ENCODE peak calls at places on chromosomes 11 and 22, in nine cellular contexts. Y is HEK293T, P is GM23248, R is hypothalamus, H is HFF-Myc, S is NAMALWA, W is GOT3, A is GM12865, T is IMR-90. U is an unnamed sample.

GRCh38 chr11:8930456-8931175 is 2.1 kb downstream of the C11orf16 start:
- DNase-seq in Y (no peak), P (peak), R (no peak), H (no peak), S (no peak), W (no peak), A (no peak), T (no peak), U (no peak)

GRCh38 chr11:67415501-67416304 is at the start of gene CARNS1:
- DNase-seq in Y (no peak), P (peak), R (no peak), H (no peak), S (no peak), W (no peak), A (no peak), T (no peak), U (no peak)

GRCh38 chr11:83007909-83008580 is 63.7 kb downstream of the RAB30 start:
- DNase-seq in Y (peak), P (no peak), R (no peak), H (no peak), S (peak), W (no peak), A (peak), T (peak), U (no peak)

GRCh38 chr11:35525501-35526175 is at the start of gene PAMR1:
- DNase-seq in Y (peak), P (peak), R (no peak), H (no peak), S (no peak), W (no peak), A (no peak), T (peak), U (no peak)

GRCh38 chr11:26572770-26573402 is 823 bp upstream of the MUC15 start:
- DNase-seq in Y (no peak), P (no peak), R (no peak), H (no peak), S (no peak), W (no peak), A (no peak), T (no peak), U (no peak)

GRCh38 chr11:15059132-15059531 is 14.3 kb upstream of the CALCB start:
- DNase-seq in Y (no peak), P (peak), R (no peak), H (no peak), S (no peak), W (no peak), A (no peak), T (no peak), U (no peak)

GRCh38 chr11:44286911-44287310 is 23.0 kb downstream of the ALX4 start:
- DNase-seq in Y (no peak), P (no peak), R (no peak), H (no peak), S (no peak), W (no peak), A (no peak), T (no peak), U (no peak)

GRCh38 chr11:72454791-72455190 is 20.5 kb upstream of the CLPB start:
- DNase-seq in Y (no peak), P (no peak), R (no peak), H (no peak), S (no peak), W (no peak), A (no peak), T (no peak), U (no peak)

GRCh38 chr22:43202756-43203155 is 15.8 kb upstream of the TTLL12 start:
- DNase-seq in Y (no peak), P (no peak), R (no peak), H (no peak), S (no peak), W (no peak), A (no peak), T (no peak), U (no peak)

GRCh38 chr11:117026593-117027330 is 71.5 kb downstream of the SIK3 start:
- DNase-seq in Y (no peak), P (peak), R (no peak), H (peak), S (no peak), W (no peak), A (peak), T (peak), U (no peak)

GRCh38 chr11:7031346-7031957 is 11.2 kb downstream of the NLRP14 start:
- DNase-seq in Y (no peak), P (no peak), R (no peak), H (no peak), S (no peak), W (no peak), A (no peak), T (no peak), U (no peak)

GRCh38 chr22:38050720-38051119 is 6.5 kb upstream of the PICK1 start:
- DNase-seq in Y (no peak), P (no peak), R (no peak), H (no peak), S (no peak), W (no peak), A (no peak), T (no peak), U (no peak)

GRCh38 chr11:99934008-99934407 is 753.1 kb upstream of the ARHGAP42 start:
- DNase-seq in Y (no peak), P (peak), R (no peak), H (no peak), S (no peak), W (no peak), A (no peak), T (no peak), U (no peak)

GRCh38 chr11:45412521-45412920 is 126.4 kb upstream of the SYT13 start:
- DNase-seq in Y (no peak), P (no peak), R (no peak), H (no peak), S (no peak), W (no peak), A (no peak), T (no peak), U (no peak)

GRCh38 chr11:37557990-37558389 is 960.0 kb upstream of the RAG2 start:
- DNase-seq in Y (no peak), P (no peak), R (no peak), H (no peak), S (no peak), W (no peak), A (no peak), T (no peak), U (no peak)

GRCh38 chr22:26589367-26589844 is 526 bp downstream of the TPST2 start:
- DNase-seq in Y (peak), P (peak), R (no peak), H (no peak), S (peak), W (no peak), A (peak), T (peak), U (no peak)

GRCh38 chr11:76257040-76257730 is 50.9 kb upstream of the WNT11 start:
- DNase-seq in Y (no peak), P (no peak), R (no peak), H (no peak), S (no peak), W (no peak), A (no peak), T (no peak), U (no peak)

GRCh38 chr22:36406139-36406538 is 18.4 kb upstream of the MYH9 start:
- DNase-seq in Y (no peak), P (peak), R (no peak), H (no peak), S (peak), W (no peak), A (no peak), T (no peak), U (no peak)

GRCh38 chr11:393219-394033 is 583 bp upstream of the PKP3 start:
- DNase-seq in Y (no peak), P (peak), R (no peak), H (no peak), S (no peak), W (no peak), A (no peak), T (peak), U (no peak)

GRCh38 chr11:107576497-107577086 is 11.1 kb upstream of the ALKBH8 start:
- DNase-seq in Y (peak), P (peak), R (no peak), H (no peak), S (peak), W (no peak), A (peak), T (peak), U (no peak)

U was measured in activated T-helper 9 cell treated with anti-CD3 and anti-CD28 coated beads, Interleukin-2, amount 50 U/mL, for 16 hours.